ENCODE peak calls at places on chromosomes 4 and X, in six cellular contexts. Y is brain microvascular endothelial cell; H is heart right ventricle; Z is IMR-90; U is fibroblast of lung; W is CD8-positive, alpha-beta T cell. I is an unnamed sample.

GRCh38 chrX:46704767-46705386 is 54.0 kb downstream of the SLC9A7 start:
- DNase-seq in Y (peak), H (no peak), Z (peak), U (no peak), W (no peak), I (no peak)

GRCh38 chr4:15888515-15888914 is 50.0 kb downstream of the FGFBP1 start:
- DNase-seq in Y (no peak), H (no peak), Z (peak), U (no peak), W (no peak), I (no peak)

GRCh38 chr4:70183168-70183939 is 12.2 kb upstream of the ODAM start:
- DNase-seq in Y (peak), H (no peak), Z (peak), U (peak), W (no peak), I (no peak)

GRCh38 chr4:14566518-14566917 is 435.8 kb upstream of the CPEB2 start:
- DNase-seq in Y (peak), H (no peak), Z (peak), U (peak), W (no peak), I (no peak)

GRCh38 chr4:79087091-79087490 is 147.9 kb upstream of the PAQR3 start:
- DNase-seq in Y (no peak), H (no peak), Z (no peak), U (no peak), W (no peak), I (no peak)

GRCh38 chrX:46961574-46962279 is 49.5 kb downstream of the JADE3 start:
- DNase-seq in Y (no peak), H (no peak), Z (no peak), U (no peak), W (no peak), I (no peak)

GRCh38 chrX:115330498-115331138 is 41.1 kb downstream of the LUZP4 start:
- DNase-seq in Y (peak), H (peak), Z (peak), U (peak), W (no peak), I (no peak)

GRCh38 chr4:108336076-108336475 is 167.3 kb upstream of the LEF1 start:
- DNase-seq in Y (peak), H (no peak), Z (no peak), U (no peak), W (no peak), I (no peak)

GRCh38 chr4:36208884-36209473 is 35.3 kb downstream of the ARAP2 start:
- DNase-seq in Y (no peak), H (no peak), Z (no peak), U (no peak), W (peak), I (no peak)

GRCh38 chrX:10039821-10040793 is 72.9 kb downstream of the CLDN34 start:
- DNase-seq in Y (no peak), H (no peak), Z (no peak), U (peak), W (no peak), I (no peak)

GRCh38 chr4:24001486-24001885 is 111.6 kb upstream of the PPARGC1A start:
- DNase-seq in Y (no peak), H (no peak), Z (no peak), U (no peak), W (no peak), I (no peak)

GRCh38 chr4:150354214-150354796 is 227.6 kb upstream of the MAB21L2 start:
- DNase-seq in Y (no peak), H (no peak), Z (no peak), U (no peak), W (no peak), I (no peak)

GRCh38 chr4:54254915-54255246 is 25.8 kb downstream of the PDGFRA start:
- DNase-seq in Y (no peak), H (no peak), Z (no peak), U (peak), W (no peak), I (peak)

GRCh38 chr4:54255881-54256280 is 26.8 kb downstream of the PDGFRA start:
- DNase-seq in Y (no peak), H (no peak), Z (peak), U (peak), W (no peak), I (peak)

GRCh38 chr4:54254116-54254914 is 25.2 kb downstream of the PDGFRA start:
- DNase-seq in Y (no peak), H (no peak), Z (peak), U (peak), W (no peak), I (peak)

GRCh38 chr4:54256491-54257167 is 27.5 kb downstream of the PDGFRA start:
- DNase-seq in Y (no peak), H (no peak), Z (no peak), U (no peak), W (no peak), I (no peak)
- TF ChIP-seq CTCF in Y (no peak), H (no peak), Z (no peak), U (no peak), W (no peak), I (no peak)

DNA sequence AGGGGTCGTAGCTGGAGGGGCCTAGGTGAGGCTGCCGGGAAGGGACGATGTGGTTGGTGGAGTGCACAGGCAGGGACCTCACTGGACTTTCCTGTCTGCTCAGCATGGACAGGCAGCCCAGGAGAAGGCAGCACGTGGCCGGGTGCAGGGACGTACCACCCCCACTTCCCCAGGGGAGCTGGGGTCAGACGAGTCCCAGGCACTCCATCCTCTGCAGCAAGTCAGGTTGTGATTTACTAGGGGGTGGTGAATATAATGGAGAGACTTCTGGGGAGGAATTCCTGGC is 1.5 kb upstream of the CTBP1 start:
- DNase-seq in Y (no peak), H (no peak), Z (no peak), U (no peak), W (no peak), I (peak)
- H3K4me3 ChIP-seq in Y (no peak), H (peak), Z (no peak), U (no peak), W (no peak), I (no peak)

DNA sequence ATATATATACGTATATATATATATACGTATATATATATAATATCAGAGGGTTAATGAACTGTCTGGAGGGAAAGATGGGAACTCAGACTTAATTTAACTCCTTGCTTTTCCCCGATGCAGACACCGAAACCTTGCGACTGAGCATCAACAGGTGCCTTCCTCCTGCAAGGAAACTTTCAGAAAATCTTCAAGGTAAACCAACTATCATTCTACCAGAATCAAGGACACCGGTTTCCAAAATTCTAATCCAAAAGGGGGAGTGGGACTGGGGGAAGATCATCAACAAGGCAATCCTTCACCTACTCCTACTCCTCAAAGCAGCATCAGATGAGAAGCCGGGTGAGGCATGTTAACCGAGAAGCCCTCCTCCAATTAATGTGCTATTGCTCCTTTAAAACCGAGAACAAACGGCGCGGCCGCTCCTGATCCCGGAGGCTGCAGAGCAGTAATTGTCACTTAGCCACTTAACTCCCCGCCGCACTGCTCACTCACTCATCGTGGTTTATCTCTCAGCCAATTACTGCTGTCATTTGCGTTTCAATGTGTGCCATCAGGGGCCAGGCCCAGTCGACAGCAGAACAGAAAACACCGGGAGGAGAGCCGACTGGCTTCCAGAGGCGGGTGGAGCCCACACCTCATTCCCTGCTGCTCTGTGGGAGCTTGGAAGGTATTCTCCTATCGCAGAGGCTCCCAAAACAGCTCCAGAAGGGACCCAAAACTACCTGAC is 61.7 kb downstream of the MAML3 start:
- DNase-seq in Y (no peak), H (peak), Z (no peak), U (no peak), W (no peak), I (no peak)
- H3K27ac ChIP-seq in Y (peak), H (peak), Z (peak), U (no peak), W (no peak), I (peak)

GRCh38 chr4:67122029-67122428 is 423.3 kb downstream of the CENPC start:
- DNase-seq in Y (no peak), H (no peak), Z (no peak), U (no peak), W (no peak), I (no peak)
- TF ChIP-seq CTCF in Y (peak), H (no peak), Z (no peak), U (no peak), W (no peak), I (no peak)

GRCh38 chrX:13085533-13085932 is 41.1 kb upstream of the FAM9C start:
- DNase-seq in Y (no peak), H (no peak), Z (no peak), U (no peak), W (peak), I (no peak)

GRCh38 chrX:13084611-13085010 is 40.2 kb upstream of the FAM9C start:
- DNase-seq in Y (no peak), H (no peak), Z (no peak), U (no peak), W (no peak), I (no peak)

GRCh38 chrX:13088155-13088485 is 43.7 kb upstream of the FAM9C start:
- DNase-seq in Y (no peak), H (no peak), Z (no peak), U (no peak), W (no peak), I (no peak)

GRCh38 chrX:13087322-13088154 is 43.1 kb upstream of the FAM9C start:
- DNase-seq in Y (peak), H (no peak), Z (peak), U (no peak), W (peak), I (no peak)

GRCh38 chrX:13086076-13086475 is 41.7 kb upstream of the FAM9C start:
- DNase-seq in Y (no peak), H (no peak), Z (no peak), U (no peak), W (no peak), I (no peak)
- H3K4me3 ChIP-seq in Y (no peak), H (no peak), Z (no peak), U (no peak), W (peak), I (no peak)